ENCODE peak calls at places on chromosomes 11 and 22, in six cellular contexts. One of them, this sample, is unnamed.

GRCh38 chr11:60989108-60989650 is 17.7 kb downstream of the CD6 start:
- DNase-seq in colonic mucosa: no peak
- DNase-seq in right atrium auricular region: no peak
- DNase-seq in BJ: no peak
- DNase-seq in AG09309: no peak
- DNase-seq in CD8-positive, alpha-beta T cell: peak
- DNase-seq in this sample: no peak

GRCh38 chr11:95231881-95232605 is 1.0 kb upstream of the SESN3 start:
- DNase-seq in colonic mucosa: peak
- DNase-seq in right atrium auricular region: peak
- DNase-seq in BJ: no peak
- DNase-seq in AG09309: no peak
- DNase-seq in CD8-positive, alpha-beta T cell: peak
- DNase-seq in this sample: peak

GRCh38 chr11:12446863-12447262 is 69.5 kb downstream of the PARVA start:
- DNase-seq in colonic mucosa: no peak
- DNase-seq in right atrium auricular region: no peak
- DNase-seq in BJ: no peak
- DNase-seq in AG09309: no peak
- DNase-seq in CD8-positive, alpha-beta T cell: no peak
- DNase-seq in this sample: no peak

GRCh38 chr22:42313804-42314581 is 43.5 kb upstream of the TCF20 start:
- DNase-seq in colonic mucosa: peak
- DNase-seq in right atrium auricular region: no peak
- DNase-seq in BJ: no peak
- DNase-seq in AG09309: no peak
- DNase-seq in CD8-positive, alpha-beta T cell: peak
- DNase-seq in this sample: peak

GRCh38 chr11:42770444-42771065 is 541.2 kb upstream of the API5 start:
- DNase-seq in colonic mucosa: peak
- DNase-seq in right atrium auricular region: no peak
- DNase-seq in BJ: no peak
- DNase-seq in AG09309: no peak
- DNase-seq in CD8-positive, alpha-beta T cell: no peak
- DNase-seq in this sample: peak

GRCh38 chr11:100752371-100753073 is 65.4 kb downstream of the ARHGAP42 start:
- DNase-seq in colonic mucosa: no peak
- DNase-seq in right atrium auricular region: no peak
- DNase-seq in BJ: no peak
- DNase-seq in AG09309: no peak
- DNase-seq in CD8-positive, alpha-beta T cell: no peak
- DNase-seq in this sample: no peak

GRCh38 chr11:133318221-133318620 is 214.1 kb downstream of the OPCML start:
- DNase-seq in colonic mucosa: no peak
- DNase-seq in right atrium auricular region: no peak
- DNase-seq in BJ: no peak
- DNase-seq in AG09309: no peak
- DNase-seq in CD8-positive, alpha-beta T cell: no peak
- DNase-seq in this sample: no peak

GRCh38 chr11:18721576-18722292 is 4.3 kb downstream of the IGSF22 start:
- DNase-seq in colonic mucosa: peak
- DNase-seq in right atrium auricular region: peak
- DNase-seq in BJ: no peak
- DNase-seq in AG09309: no peak
- DNase-seq in CD8-positive, alpha-beta T cell: peak
- DNase-seq in this sample: peak

GRCh38 chr11:45106440-45106839 is 40.0 kb upstream of the PRDM11 start:
- DNase-seq in colonic mucosa: no peak
- DNase-seq in right atrium auricular region: no peak
- DNase-seq in BJ: no peak
- DNase-seq in AG09309: no peak
- DNase-seq in CD8-positive, alpha-beta T cell: no peak
- DNase-seq in this sample: no peak

GRCh38 chr11:71472941-71473792 is 20.2 kb downstream of the NADSYN1 start:
- DNase-seq in colonic mucosa: no peak
- DNase-seq in right atrium auricular region: no peak
- DNase-seq in BJ: no peak
- DNase-seq in AG09309: no peak
- DNase-seq in CD8-positive, alpha-beta T cell: no peak
- DNase-seq in this sample: no peak

GRCh38 chr22:47139790-47140119 is 377.3 kb downstream of the TBC1D22A start:
- DNase-seq in colonic mucosa: no peak
- DNase-seq in right atrium auricular region: no peak
- DNase-seq in BJ: no peak
- DNase-seq in AG09309: no peak
- DNase-seq in CD8-positive, alpha-beta T cell: no peak
- DNase-seq in this sample: no peak

GRCh38 chr11:67266424-67267187 is at the start of gene GRK2:
- DNase-seq in colonic mucosa: no peak
- DNase-seq in right atrium auricular region: no peak
- DNase-seq in BJ: no peak
- DNase-seq in AG09309: no peak
- DNase-seq in CD8-positive, alpha-beta T cell: peak
- DNase-seq in this sample: peak

GRCh38 chr11:20966489-20966888 is 297.1 kb downstream of the NELL1 start:
- DNase-seq in colonic mucosa: no peak
- DNase-seq in right atrium auricular region: no peak
- DNase-seq in BJ: no peak
- DNase-seq in AG09309: no peak
- DNase-seq in CD8-positive, alpha-beta T cell: no peak
- DNase-seq in this sample: no peak

GRCh38 chr22:22554324-22555284 is 4.5 kb downstream of the PRAME start:
- DNase-seq in colonic mucosa: no peak
- DNase-seq in right atrium auricular region: no peak
- DNase-seq in BJ: no peak
- DNase-seq in AG09309: no peak
- DNase-seq in CD8-positive, alpha-beta T cell: no peak
- DNase-seq in this sample: no peak

GRCh38 chr22:40955516-40955915 is 4.3 kb downstream of the RBX1 start:
- DNase-seq in colonic mucosa: no peak
- DNase-seq in right atrium auricular region: no peak
- DNase-seq in BJ: peak
- DNase-seq in AG09309: peak
- DNase-seq in CD8-positive, alpha-beta T cell: no peak
- DNase-seq in this sample: peak

GRCh38 chr11:106091480-106092123 is 14.1 kb downstream of the AASDHPPT start:
- DNase-seq in colonic mucosa: no peak
- DNase-seq in right atrium auricular region: no peak
- DNase-seq in BJ: no peak
- DNase-seq in AG09309: peak
- DNase-seq in CD8-positive, alpha-beta T cell: no peak
- DNase-seq in this sample: peak

GRCh38 chr11:36053901-36054300 is 110.0 kb downstream of the LDLRAD3 start:
- DNase-seq in colonic mucosa: no peak
- DNase-seq in right atrium auricular region: no peak
- DNase-seq in BJ: no peak
- DNase-seq in AG09309: no peak
- DNase-seq in CD8-positive, alpha-beta T cell: no peak
- DNase-seq in this sample: no peak

GRCh38 chr22:44091751-44092150 is 67.6 kb downstream of the PARVB start:
- DNase-seq in colonic mucosa: no peak
- DNase-seq in right atrium auricular region: no peak
- DNase-seq in BJ: no peak
- DNase-seq in AG09309: no peak
- DNase-seq in CD8-positive, alpha-beta T cell: no peak
- DNase-seq in this sample: no peak

GRCh38 chr11:7613394-7613720 is 59.9 kb downstream of the CYB5R2 start:
- DNase-seq in colonic mucosa: no peak
- DNase-seq in right atrium auricular region: no peak
- DNase-seq in BJ: no peak
- DNase-seq in AG09309: no peak
- DNase-seq in CD8-positive, alpha-beta T cell: no peak
- DNase-seq in this sample: no peak

GRCh38 chr11:120067361-120068113 is 70.4 kb downstream of the TRIM29 start:
- DNase-seq in colonic mucosa: peak
- DNase-seq in right atrium auricular region: no peak
- DNase-seq in BJ: no peak
- DNase-seq in AG09309: no peak
- DNase-seq in CD8-positive, alpha-beta T cell: no peak
- DNase-seq in this sample: no peak

GRCh38 chr11:119361056-119361787 is 14.7 kb upstream of the MFRP start:
- DNase-seq in colonic mucosa: no peak
- DNase-seq in right atrium auricular region: no peak
- DNase-seq in BJ: peak
- DNase-seq in AG09309: peak
- DNase-seq in CD8-positive, alpha-beta T cell: no peak
- DNase-seq in this sample: peak

GRCh38 chr22:29302681-29303465 is 3.6 kb upstream of the GAS2L1 start:
- DNase-seq in colonic mucosa: no peak
- DNase-seq in right atrium auricular region: no peak
- DNase-seq in BJ: no peak
- DNase-seq in AG09309: no peak
- DNase-seq in CD8-positive, alpha-beta T cell: no peak
- DNase-seq in this sample: no peak

GRCh38 chr11:8839957-8840945 is 70.7 kb upstream of the AKIP1 start:
- DNase-seq in colonic mucosa: peak
- DNase-seq in right atrium auricular region: no peak
- DNase-seq in BJ: no peak
- DNase-seq in AG09309: no peak
- DNase-seq in CD8-positive, alpha-beta T cell: no peak
- DNase-seq in this sample: peak

GRCh38 chr22:24108073-24108472 is 73.2 kb upstream of the SUSD2 start:
- DNase-seq in colonic mucosa: no peak
- DNase-seq in right atrium auricular region: no peak
- DNase-seq in BJ: no peak
- DNase-seq in AG09309: no peak
- DNase-seq in CD8-positive, alpha-beta T cell: no peak
- DNase-seq in this sample: no peak
- TF ChIP-seq CTCF in colonic mucosa: no peak
- TF ChIP-seq CTCF in right atrium auricular region: no peak
- TF ChIP-seq CTCF in BJ: no peak
- TF ChIP-seq CTCF in AG09309: no peak
- TF ChIP-seq CTCF in CD8-positive, alpha-beta T cell: no peak
- TF ChIP-seq CTCF in this sample: no peak

GRCh38 chr11:64357904-64358535 is 942 bp upstream of the RPS6KA4 start:
- DNase-seq in colonic mucosa: peak
- DNase-seq in right atrium auricular region: no peak
- DNase-seq in BJ: no peak
- DNase-seq in AG09309: no peak
- DNase-seq in CD8-positive, alpha-beta T cell: peak
- DNase-seq in this sample: no peak
- H3K4me3 ChIP-seq in colonic mucosa: peak
- H3K4me3 ChIP-seq in right atrium auricular region: peak
- H3K4me3 ChIP-seq in BJ: no peak
- H3K4me3 ChIP-seq in AG09309: peak
- H3K4me3 ChIP-seq in CD8-positive, alpha-beta T cell: peak
- H3K4me3 ChIP-seq in this sample: peak

GRCh38 chr11:408154-409007 is 6.4 kb downstream of the SIGIRR start:
- DNase-seq in colonic mucosa: no peak
- DNase-seq in right atrium auricular region: no peak
- DNase-seq in BJ: no peak
- DNase-seq in AG09309: no peak
- DNase-seq in CD8-positive, alpha-beta T cell: no peak
- DNase-seq in this sample: no peak

GRCh38 chr11:405976-406795 is 8.6 kb downstream of the SIGIRR start:
- DNase-seq in colonic mucosa: no peak
- DNase-seq in right atrium auricular region: no peak
- DNase-seq in BJ: no peak
- DNase-seq in AG09309: no peak
- DNase-seq in CD8-positive, alpha-beta T cell: no peak
- DNase-seq in this sample: no peak

GRCh38 chr11:407651-408080 is 7.1 kb downstream of the SIGIRR start:
- DNase-seq in colonic mucosa: no peak
- DNase-seq in right atrium auricular region: no peak
- DNase-seq in BJ: no peak
- DNase-seq in AG09309: no peak
- DNase-seq in CD8-positive, alpha-beta T cell: no peak
- DNase-seq in this sample: no peak

GRCh38 chr11:405323-405975 is 9.3 kb downstream of the SIGIRR start:
- DNase-seq in colonic mucosa: peak
- DNase-seq in right atrium auricular region: no peak
- DNase-seq in BJ: no peak
- DNase-seq in AG09309: no peak
- DNase-seq in CD8-positive, alpha-beta T cell: no peak
- DNase-seq in this sample: peak

GRCh38 chr11:406796-407650 is 7.8 kb downstream of the SIGIRR start:
- DNase-seq in colonic mucosa: peak
- DNase-seq in right atrium auricular region: peak
- DNase-seq in BJ: no peak
- DNase-seq in AG09309: no peak
- DNase-seq in CD8-positive, alpha-beta T cell: peak
- DNase-seq in this sample: peak
- TF ChIP-seq CTCF in colonic mucosa: no peak
- TF ChIP-seq CTCF in right atrium auricular region: peak
- TF ChIP-seq CTCF in BJ: no peak
- TF ChIP-seq CTCF in AG09309: no peak
- TF ChIP-seq CTCF in CD8-positive, alpha-beta T cell: no peak
- TF ChIP-seq CTCF in this sample: no peak

GRCh38 chr11:85718126-85718943 is 32.3 kb upstream of the CCDC89 start:
- DNase-seq in colonic mucosa: no peak
- DNase-seq in right atrium auricular region: no peak
- DNase-seq in BJ: no peak
- DNase-seq in AG09309: no peak
- DNase-seq in CD8-positive, alpha-beta T cell: no peak
- DNase-seq in this sample: no peak

GRCh38 chr11:85718991-85719807 is 33.2 kb upstream of the CCDC89 start:
- DNase-seq in colonic mucosa: no peak
- DNase-seq in right atrium auricular region: peak
- DNase-seq in BJ: peak
- DNase-seq in AG09309: peak
- DNase-seq in CD8-positive, alpha-beta T cell: no peak
- DNase-seq in this sample: peak

GRCh38 chr11:85721191-85721590 is 35.2 kb upstream of the CCDC89 start:
- DNase-seq in colonic mucosa: no peak
- DNase-seq in right atrium auricular region: no peak
- DNase-seq in BJ: no peak
- DNase-seq in AG09309: no peak
- DNase-seq in CD8-positive, alpha-beta T cell: no peak
- DNase-seq in this sample: no peak

GRCh38 chr11:85712953-85713352 is 27.0 kb upstream of the CCDC89 start:
- DNase-seq in colonic mucosa: no peak
- DNase-seq in right atrium auricular region: no peak
- DNase-seq in BJ: no peak
- DNase-seq in AG09309: no peak
- DNase-seq in CD8-positive, alpha-beta T cell: no peak
- DNase-seq in this sample: no peak

GRCh38 chr11:85717360-85717927 is 31.4 kb upstream of the CCDC89 start:
- DNase-seq in colonic mucosa: no peak
- DNase-seq in right atrium auricular region: no peak
- DNase-seq in BJ: no peak
- DNase-seq in AG09309: no peak
- DNase-seq in CD8-positive, alpha-beta T cell: no peak
- DNase-seq in this sample: no peak
- H3K4me3 ChIP-seq in colonic mucosa: no peak
- H3K4me3 ChIP-seq in right atrium auricular region: no peak
- H3K4me3 ChIP-seq in BJ: peak
- H3K4me3 ChIP-seq in AG09309: no peak
- H3K4me3 ChIP-seq in CD8-positive, alpha-beta T cell: no peak
- H3K4me3 ChIP-seq in this sample: no peak

GRCh38 chr11:64675417-64676252 is 47.4 kb downstream of the NRXN2 start:
- DNase-seq in colonic mucosa: peak
- DNase-seq in right atrium auricular region: peak
- DNase-seq in BJ: no peak
- DNase-seq in AG09309: peak
- DNase-seq in CD8-positive, alpha-beta T cell: no peak
- DNase-seq in this sample: peak
- TF ChIP-seq CTCF in colonic mucosa: no peak
- TF ChIP-seq CTCF in right atrium auricular region: no peak
- TF ChIP-seq CTCF in BJ: no peak
- TF ChIP-seq CTCF in AG09309: no peak
- TF ChIP-seq CTCF in CD8-positive, alpha-beta T cell: no peak
- TF ChIP-seq CTCF in this sample: no peak

GRCh38 chr11:112163875-112164521 is at the start of gene IL18:
- DNase-seq in colonic mucosa: peak
- DNase-seq in right atrium auricular region: no peak
- DNase-seq in BJ: no peak
- DNase-seq in AG09309: no peak
- DNase-seq in CD8-positive, alpha-beta T cell: no peak
- DNase-seq in this sample: peak
- H3K4me3 ChIP-seq in colonic mucosa: peak
- H3K4me3 ChIP-seq in right atrium auricular region: no peak
- H3K4me3 ChIP-seq in BJ: no peak
- H3K4me3 ChIP-seq in AG09309: no peak
- H3K4me3 ChIP-seq in CD8-positive, alpha-beta T cell: no peak
- H3K4me3 ChIP-seq in this sample: peak